ENCODE peak calls at places on chromosomes 1 and 21, in ten cellular contexts. One of them, this sample, is unnamed.

GRCh38 chr1:187985145-187985896 is 1156.6 kb downstream of the PLA2G4A start:
- DNase-seq in CD4-positive, alpha-beta T cell: no peak
- DNase-seq in mucosa of descending colon: no peak
- DNase-seq in OCI-LY7: no peak
- DNase-seq in tibial artery: no peak
- DNase-seq in AG09309: no peak
- DNase-seq in AG04449: no peak
- DNase-seq in Caco-2: no peak
- DNase-seq in keratinocyte: no peak
- DNase-seq in ovary: no peak
- DNase-seq in this sample: no peak

GRCh38 chr1:174850726-174851125 is 149.0 kb upstream of the CACYBP start:
- DNase-seq in CD4-positive, alpha-beta T cell: no peak
- DNase-seq in mucosa of descending colon: no peak
- DNase-seq in OCI-LY7: no peak
- DNase-seq in tibial artery: no peak
- DNase-seq in AG09309: no peak
- DNase-seq in AG04449: no peak
- DNase-seq in Caco-2: no peak
- DNase-seq in keratinocyte: no peak
- DNase-seq in ovary: no peak
- DNase-seq in this sample: no peak

GRCh38 chr1:27403065-27403726 is 10.8 kb downstream of the GPR3 start:
- DNase-seq in CD4-positive, alpha-beta T cell: no peak
- DNase-seq in mucosa of descending colon: peak; percentile 59
- DNase-seq in OCI-LY7: peak; percentile 87
- DNase-seq in tibial artery: peak; percentile 91
- DNase-seq in AG09309: no peak
- DNase-seq in AG04449: no peak
- DNase-seq in Caco-2: no peak
- DNase-seq in keratinocyte: no peak
- DNase-seq in ovary: peak; percentile 66
- DNase-seq in this sample: no peak

GRCh38 chr1:160094806-160095205 is 3.6 kb downstream of the IGSF8 start:
- DNase-seq in CD4-positive, alpha-beta T cell: no peak
- DNase-seq in mucosa of descending colon: peak; percentile 49
- DNase-seq in OCI-LY7: no peak
- DNase-seq in tibial artery: no peak
- DNase-seq in AG09309: no peak
- DNase-seq in AG04449: no peak
- DNase-seq in Caco-2: no peak
- DNase-seq in keratinocyte: no peak
- DNase-seq in ovary: no peak
- DNase-seq in this sample: no peak

GRCh38 chr1:11364170-11364569 is 91.2 kb downstream of the UBIAD1 start:
- DNase-seq in CD4-positive, alpha-beta T cell: no peak
- DNase-seq in mucosa of descending colon: no peak
- DNase-seq in OCI-LY7: peak; percentile 23
- DNase-seq in tibial artery: no peak
- DNase-seq in AG09309: no peak
- DNase-seq in AG04449: no peak
- DNase-seq in Caco-2: peak; percentile 18
- DNase-seq in keratinocyte: no peak
- DNase-seq in ovary: no peak
- DNase-seq in this sample: peak; percentile 40

GRCh38 chr1:32142446-32143301 is 34.8 kb downstream of the KPNA6 start:
- DNase-seq in CD4-positive, alpha-beta T cell: no peak
- DNase-seq in mucosa of descending colon: no peak
- DNase-seq in OCI-LY7: no peak
- DNase-seq in tibial artery: no peak
- DNase-seq in AG09309: peak; percentile 54
- DNase-seq in AG04449: no peak
- DNase-seq in Caco-2: peak; percentile 73
- DNase-seq in keratinocyte: no peak
- DNase-seq in ovary: no peak
- DNase-seq in this sample: no peak

GRCh38 chr1:226690460-226690982 is 48.6 kb downstream of the ITPKB start:
- DNase-seq in CD4-positive, alpha-beta T cell: peak; percentile 60
- DNase-seq in mucosa of descending colon: no peak
- DNase-seq in OCI-LY7: no peak
- DNase-seq in tibial artery: no peak
- DNase-seq in AG09309: no peak
- DNase-seq in AG04449: no peak
- DNase-seq in Caco-2: no peak
- DNase-seq in keratinocyte: no peak
- DNase-seq in ovary: no peak
- DNase-seq in this sample: no peak

GRCh38 chr21:35342440-35342839 is 293.3 kb upstream of the RUNX1 start:
- DNase-seq in CD4-positive, alpha-beta T cell: no peak
- DNase-seq in mucosa of descending colon: no peak
- DNase-seq in OCI-LY7: peak; percentile 29
- DNase-seq in tibial artery: no peak
- DNase-seq in AG09309: no peak
- DNase-seq in AG04449: no peak
- DNase-seq in Caco-2: no peak
- DNase-seq in keratinocyte: no peak
- DNase-seq in ovary: no peak
- DNase-seq in this sample: peak; percentile 6

GRCh38 chr1:33050221-33051076 is 13.8 kb upstream of the AK2 start:
- DNase-seq in CD4-positive, alpha-beta T cell: no peak
- DNase-seq in mucosa of descending colon: no peak
- DNase-seq in OCI-LY7: no peak
- DNase-seq in tibial artery: no peak
- DNase-seq in AG09309: peak; percentile 91
- DNase-seq in AG04449: peak; percentile 82
- DNase-seq in Caco-2: peak; percentile 27
- DNase-seq in keratinocyte: no peak
- DNase-seq in ovary: no peak
- DNase-seq in this sample: no peak

GRCh38 chr1:155127105-155127671 is 488 bp upstream of the EFNA1 start:
- DNase-seq in CD4-positive, alpha-beta T cell: no peak
- DNase-seq in mucosa of descending colon: peak; percentile 88
- DNase-seq in OCI-LY7: no peak
- DNase-seq in tibial artery: peak; percentile 74
- DNase-seq in AG09309: no peak
- DNase-seq in AG04449: no peak
- DNase-seq in Caco-2: peak; percentile 82
- DNase-seq in keratinocyte: no peak
- DNase-seq in ovary: peak; percentile 61
- DNase-seq in this sample: peak; percentile 88

GRCh38 chr1:121516279-121516967 is 331.6 kb downstream of the SRGAP2C start:
- DNase-seq in CD4-positive, alpha-beta T cell: no peak
- DNase-seq in mucosa of descending colon: peak; percentile 37
- DNase-seq in OCI-LY7: peak; percentile 84
- DNase-seq in tibial artery: no peak
- DNase-seq in AG09309: peak; percentile 4
- DNase-seq in AG04449: no peak
- DNase-seq in Caco-2: no peak
- DNase-seq in keratinocyte: no peak
- DNase-seq in ovary: no peak
- DNase-seq in this sample: no peak

GRCh38 chr21:32463367-32463766 is 50.9 kb downstream of the EVA1C start:
- DNase-seq in CD4-positive, alpha-beta T cell: no peak
- DNase-seq in mucosa of descending colon: no peak
- DNase-seq in OCI-LY7: no peak
- DNase-seq in tibial artery: peak; percentile 78
- DNase-seq in AG09309: peak; percentile 83
- DNase-seq in AG04449: no peak
- DNase-seq in Caco-2: no peak
- DNase-seq in keratinocyte: no peak
- DNase-seq in ovary: no peak
- DNase-seq in this sample: peak; percentile 44

GRCh38 chr1:2437617-2438016 is 25.3 kb upstream of the PEX10 start:
- DNase-seq in CD4-positive, alpha-beta T cell: no peak
- DNase-seq in mucosa of descending colon: no peak
- DNase-seq in OCI-LY7: no peak
- DNase-seq in tibial artery: no peak
- DNase-seq in AG09309: no peak
- DNase-seq in AG04449: no peak
- DNase-seq in Caco-2: no peak
- DNase-seq in keratinocyte: no peak
- DNase-seq in ovary: no peak
- DNase-seq in this sample: no peak

GRCh38 chr1:2438641-2439040 is 26.3 kb upstream of the PEX10 start:
- DNase-seq in CD4-positive, alpha-beta T cell: no peak
- DNase-seq in mucosa of descending colon: no peak
- DNase-seq in OCI-LY7: no peak
- DNase-seq in tibial artery: no peak
- DNase-seq in AG09309: no peak
- DNase-seq in AG04449: no peak
- DNase-seq in Caco-2: no peak
- DNase-seq in keratinocyte: no peak
- DNase-seq in ovary: no peak
- DNase-seq in this sample: no peak

GRCh38 chr1:2435746-2436355 is 23.5 kb upstream of the PEX10 start:
- DNase-seq in CD4-positive, alpha-beta T cell: no peak
- DNase-seq in mucosa of descending colon: no peak
- DNase-seq in OCI-LY7: no peak
- DNase-seq in tibial artery: no peak
- DNase-seq in AG09309: no peak
- DNase-seq in AG04449: no peak
- DNase-seq in Caco-2: no peak
- DNase-seq in keratinocyte: no peak
- DNase-seq in ovary: no peak
- DNase-seq in this sample: no peak

GRCh38 chr1:2438038-2438437 is 25.7 kb upstream of the PEX10 start:
- DNase-seq in CD4-positive, alpha-beta T cell: no peak
- DNase-seq in mucosa of descending colon: peak; percentile 74
- DNase-seq in OCI-LY7: no peak
- DNase-seq in tibial artery: no peak
- DNase-seq in AG09309: no peak
- DNase-seq in AG04449: no peak
- DNase-seq in Caco-2: no peak
- DNase-seq in keratinocyte: no peak
- DNase-seq in ovary: no peak
- DNase-seq in this sample: no peak

GRCh38 chr1:2436876-2437275 is 24.5 kb upstream of the PEX10 start:
- DNase-seq in CD4-positive, alpha-beta T cell: no peak
- DNase-seq in mucosa of descending colon: no peak
- DNase-seq in OCI-LY7: no peak
- DNase-seq in tibial artery: no peak
- DNase-seq in AG09309: no peak
- DNase-seq in AG04449: no peak
- DNase-seq in Caco-2: no peak
- DNase-seq in keratinocyte: no peak
- DNase-seq in ovary: no peak
- DNase-seq in this sample: no peak
- TF ChIP-seq CTCF in CD4-positive, alpha-beta T cell: no peak
- TF ChIP-seq CTCF in mucosa of descending colon: no peak
- TF ChIP-seq CTCF in OCI-LY7: no peak
- TF ChIP-seq CTCF in tibial artery: no peak
- TF ChIP-seq CTCF in AG09309: no peak
- TF ChIP-seq CTCF in AG04449: no peak
- TF ChIP-seq CTCF in Caco-2: no peak
- TF ChIP-seq CTCF in keratinocyte: no peak
- TF ChIP-seq CTCF in ovary: no peak
- TF ChIP-seq CTCF in this sample: no peak

DNA sequence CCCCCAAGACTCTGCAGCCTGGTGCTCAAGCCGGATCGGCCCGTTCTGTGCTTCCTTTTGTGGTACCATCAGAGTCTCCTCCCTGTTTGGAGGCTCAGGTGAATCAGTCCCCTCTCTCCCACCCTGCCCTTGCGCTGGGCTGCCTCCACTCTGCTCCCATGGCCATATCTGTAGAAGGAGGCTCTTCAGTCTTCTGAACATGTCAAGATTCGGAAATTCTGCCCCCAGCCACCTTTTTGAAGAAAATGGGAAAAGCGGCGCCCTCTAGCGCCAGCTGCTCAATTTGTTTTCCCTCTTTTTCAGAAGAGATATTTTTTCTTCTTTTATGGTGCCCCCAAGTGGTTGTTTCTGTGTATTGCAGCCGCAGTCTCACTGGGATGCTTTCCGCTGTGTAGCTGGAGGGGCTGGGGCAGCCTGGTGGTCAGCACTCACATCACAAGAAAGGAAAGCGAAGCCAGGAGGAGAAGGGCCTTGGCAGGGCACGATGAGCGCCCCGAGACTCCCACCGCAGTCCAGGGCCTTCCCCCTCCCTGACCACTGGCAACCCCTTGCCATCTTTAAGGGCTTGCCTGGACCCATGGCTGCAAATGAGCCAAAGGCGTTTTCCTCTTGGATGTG is 58.4 kb upstream of the CACNA1E start:
- DNase-seq in CD4-positive, alpha-beta T cell: peak; percentile 77
- DNase-seq in mucosa of descending colon: peak; percentile 73
- DNase-seq in OCI-LY7: peak; percentile 76
- DNase-seq in tibial artery: no peak
- DNase-seq in AG09309: peak; percentile 2
- DNase-seq in AG04449: no peak
- DNase-seq in Caco-2: peak; percentile 86
- DNase-seq in keratinocyte: peak; percentile 11
- DNase-seq in ovary: peak; percentile 69
- DNase-seq in this sample: peak; percentile 83
- TF ChIP-seq CTCF in CD4-positive, alpha-beta T cell: peak; percentile 99
- TF ChIP-seq CTCF in mucosa of descending colon: peak; percentile 82
- TF ChIP-seq CTCF in OCI-LY7: peak; percentile 100
- TF ChIP-seq CTCF in tibial artery: peak; percentile 73
- TF ChIP-seq CTCF in AG09309: peak; percentile 93
- TF ChIP-seq CTCF in AG04449: peak; percentile 65
- TF ChIP-seq CTCF in Caco-2: peak; percentile 98
- TF ChIP-seq CTCF in keratinocyte: peak; percentile 73
- TF ChIP-seq CTCF in ovary: no peak
- TF ChIP-seq CTCF in this sample: peak; percentile 99

GRCh38 chr1:236957235-236957634 is 47.0 kb downstream of the MT1HL1 start:
- DNase-seq in CD4-positive, alpha-beta T cell: no peak
- DNase-seq in mucosa of descending colon: no peak
- DNase-seq in OCI-LY7: no peak
- DNase-seq in tibial artery: no peak
- DNase-seq in AG09309: no peak
- DNase-seq in AG04449: no peak
- DNase-seq in Caco-2: no peak
- DNase-seq in keratinocyte: no peak
- DNase-seq in ovary: no peak
- DNase-seq in this sample: no peak
- TF ChIP-seq CTCF in CD4-positive, alpha-beta T cell: no peak
- TF ChIP-seq CTCF in mucosa of descending colon: no peak
- TF ChIP-seq CTCF in OCI-LY7: no peak
- TF ChIP-seq CTCF in tibial artery: no peak
- TF ChIP-seq CTCF in AG09309: no peak
- TF ChIP-seq CTCF in AG04449: no peak
- TF ChIP-seq CTCF in Caco-2: no peak
- TF ChIP-seq CTCF in keratinocyte: no peak
- TF ChIP-seq CTCF in ovary: no peak
- TF ChIP-seq CTCF in this sample: no peak

DNA sequence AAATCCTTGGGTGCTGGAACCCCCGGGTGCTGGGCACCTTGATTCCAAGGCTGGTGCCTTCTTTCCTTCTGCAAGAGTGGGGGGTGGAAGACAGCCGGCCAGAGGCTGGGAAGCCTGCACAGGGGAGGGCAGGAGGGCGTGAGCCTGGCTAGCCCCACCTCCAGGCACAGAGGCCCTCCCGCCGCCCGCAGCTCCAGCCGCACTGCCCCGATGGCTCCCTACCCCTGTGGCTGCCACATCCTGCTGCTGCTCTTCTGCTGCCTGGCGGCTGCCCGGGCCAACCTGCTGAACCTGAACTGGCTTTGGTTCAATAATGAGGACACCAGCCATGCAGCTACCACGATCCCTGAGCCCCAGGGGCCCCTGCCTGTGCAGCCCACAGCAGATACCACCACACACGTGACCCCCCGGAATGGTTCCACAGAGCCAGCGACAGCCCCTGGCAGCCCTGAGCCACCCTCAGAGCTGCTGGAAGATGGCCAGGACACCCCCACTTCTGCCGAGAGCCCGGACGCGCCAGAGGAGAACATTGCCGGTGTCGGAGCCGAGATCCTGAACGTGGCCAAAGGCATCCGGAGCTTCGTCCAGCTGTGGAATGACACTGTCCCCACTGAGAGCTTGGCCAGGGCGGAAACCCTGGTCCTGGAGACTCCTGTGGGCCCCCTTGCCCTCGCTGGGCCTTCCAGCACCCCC is 50.5 kb downstream of the COL18A1 start:
- DNase-seq in CD4-positive, alpha-beta T cell: no peak
- DNase-seq in mucosa of descending colon: peak; percentile 26
- DNase-seq in OCI-LY7: no peak
- DNase-seq in tibial artery: peak; percentile 88
- DNase-seq in AG09309: no peak
- DNase-seq in AG04449: no peak
- DNase-seq in Caco-2: no peak
- DNase-seq in keratinocyte: no peak
- DNase-seq in ovary: peak; percentile 68
- DNase-seq in this sample: no peak
- TF ChIP-seq CTCF in CD4-positive, alpha-beta T cell: no peak
- TF ChIP-seq CTCF in mucosa of descending colon: no peak
- TF ChIP-seq CTCF in OCI-LY7: no peak
- TF ChIP-seq CTCF in tibial artery: no peak
- TF ChIP-seq CTCF in AG09309: no peak
- TF ChIP-seq CTCF in AG04449: no peak
- TF ChIP-seq CTCF in Caco-2: no peak
- TF ChIP-seq CTCF in keratinocyte: no peak
- TF ChIP-seq CTCF in ovary: no peak
- TF ChIP-seq CTCF in this sample: no peak